ENCODE peak calls at places on chromosomes 11 and 22, in six cellular contexts. C, K, N, W, S and Z are unnamed samples.

GRCh38 chr11:130725417-130726233 is 190.7 kb downstream of the SNX19 start:
- DNase-seq in W (peak), K (no peak), C (peak), S (no peak), N (no peak), Z (no peak)

GRCh38 chr11:122085264-122085663 is 30.8 kb downstream of the BLID start:
- DNase-seq in C (peak), S (no peak), N (no peak), K (no peak), W (peak), Z (no peak)

GRCh38 chr11:81907996-81908395 is 825.7 kb downstream of the FAM181B start:
- DNase-seq in W (no peak), K (no peak), S (no peak), N (no peak), C (no peak), Z (no peak)

GRCh38 chr11:64340671-64341335 is 799 bp downstream of the CCDC88B start:
- DNase-seq in W (no peak), S (peak), N (peak), C (no peak), K (peak), Z (no peak)

GRCh38 chr22:40512426-40513136 is 123.9 kb downstream of the MRTFA start:
- DNase-seq in W (peak), K (peak), S (no peak), N (no peak), C (peak), Z (peak)

GRCh38 chr11:32198053-32198452 is 107.2 kb downstream of the RCN1 start:
- DNase-seq in C (no peak), K (peak), W (no peak), S (no peak), N (no peak), Z (no peak)

GRCh38 chr11:93591247-93591898 is 48.2 kb upstream of the SMCO4 start:
- DNase-seq in S (no peak), W (peak), N (no peak), K (peak), C (peak), Z (peak)

GRCh38 chr22:46149998-46150549 is at the start of gene PPARA:
- DNase-seq in N (peak), S (peak), C (peak), W (peak), K (peak), Z (peak)

GRCh38 chr11:86919557-86920210 is 35.5 kb downstream of the FZD4 start:
- DNase-seq in N (peak), C (peak), K (peak), S (peak), W (peak), Z (peak)

GRCh38 chr11:3162410-3163240 is 2.5 kb downstream of the OSBPL5 start:
- DNase-seq in C (no peak), W (no peak), K (no peak), N (no peak), S (no peak), Z (no peak)

GRCh38 chr22:49996532-49997220 is 15.9 kb downstream of the IL17REL start:
- DNase-seq in W (no peak), S (no peak), K (no peak), N (no peak), C (no peak), Z (no peak)

GRCh38 chr11:71568707-71569349 is 3.5 kb downstream of the KRTAP5-10 start:
- DNase-seq in N (no peak), W (no peak), C (no peak), K (no peak), S (no peak), Z (no peak)

GRCh38 chr11:95716266-95716665 is 73.3 kb downstream of the FAM76B start:
- DNase-seq in C (no peak), K (no peak), N (no peak), W (no peak), S (no peak), Z (no peak)

GRCh38 chr11:128417607-128418324 is 169.6 kb downstream of the ETS1 start:
- DNase-seq in S (no peak), K (no peak), N (no peak), W (peak), C (peak), Z (no peak)

GRCh38 chr11:112279901-112280267 is 19.2 kb upstream of the PLET1 start:
- DNase-seq in S (peak), N (peak), K (peak), C (peak), W (peak), Z (peak)

GRCh38 chr22:20948450-20948849 is 18.6 kb upstream of the AIFM3 start:
- DNase-seq in C (no peak), W (no peak), N (no peak), S (no peak), K (no peak), Z (no peak)

GRCh38 chr11:64752106-64752970 is 7.4 kb downstream of the PYGM start:
- DNase-seq in K (no peak), S (no peak), C (no peak), W (no peak), N (no peak), Z (no peak)

GRCh38 chr22:35301370-35301874 is 1.7 kb downstream of the TOM1 start:
- DNase-seq in S (no peak), W (peak), N (no peak), K (peak), C (peak), Z (peak)

GRCh38 chr11:131910491-131911387 is 540.3 kb downstream of the NTM start:
- DNase-seq in N (peak), S (peak), C (peak), W (peak), K (peak), Z (no peak)

GRCh38 chr11:114185436-114185835 is 110.8 kb upstream of the NNMT start:
- DNase-seq in K (no peak), W (no peak), N (no peak), S (no peak), C (no peak), Z (no peak)

GRCh38 chr22:33932997-33933396 is 12.7 kb upstream of the LARGE1 start:
- DNase-seq in K (no peak), S (no peak), N (no peak), W (no peak), C (no peak), Z (no peak)

GRCh38 chr11:71301046-71301857 is 48.9 kb upstream of the SHANK2 start:
- DNase-seq in W (no peak), S (no peak), K (no peak), C (no peak), N (peak), Z (no peak)

GRCh38 chr11:8070417-8071101 is 10.5 kb upstream of the TUB start:
- DNase-seq in S (no peak), C (peak), W (peak), N (no peak), K (no peak), Z (no peak)

GRCh38 chr22:36331306-36331911 is 56.4 kb downstream of the MYH9 start:
- DNase-seq in K (peak), C (peak), S (no peak), N (peak), W (peak), Z (peak)

GRCh38 chr22:49951001-49951677 is 9.4 kb upstream of the PIM3 start:
- DNase-seq in W (no peak), S (no peak), N (peak), K (no peak), C (peak), Z (peak)

GRCh38 chr11:69300124-69301032 is 6.4 kb downstream of the MYEOV start:
- DNase-seq in C (peak), W (peak), N (no peak), S (no peak), K (no peak), Z (no peak)

GRCh38 chr11:71086687-71087258 is 165.6 kb downstream of the SHANK2 start:
- DNase-seq in S (peak), W (peak), N (peak), K (peak), C (peak), Z (peak)

GRCh38 chr22:48333816-48334735 is 1493.6 kb downstream of the BRD1 start:
- DNase-seq in K (no peak), N (no peak), S (no peak), W (no peak), C (no peak), Z (no peak)

GRCh38 chr22:46968359-46968740 is 205.9 kb downstream of the TBC1D22A start:
- DNase-seq in W (no peak), N (no peak), K (no peak), S (no peak), C (no peak), Z (no peak)

GRCh38 chr22:46060292-46061123 is 83.5 kb upstream of the WNT7B start:
- DNase-seq in W (no peak), K (no peak), C (no peak), N (no peak), S (no peak), Z (no peak)

GRCh38 chr11:118052581-118053206 is 24.2 kb upstream of the TMPRSS4 start:
- DNase-seq in S (no peak), W (no peak), N (no peak), C (no peak), K (no peak), Z (no peak)

GRCh38 chr22:33921576-33922181 is 1.4 kb upstream of the LARGE1 start:
- DNase-seq in S (peak), C (peak), N (peak), K (peak), W (peak), Z (no peak)

GRCh38 chr22:50314455-50315288 is 7.2 kb upstream of the PLXNB2 start:
- DNase-seq in S (no peak), C (no peak), N (peak), W (no peak), K (no peak), Z (no peak)

GRCh38 chr11:94544832-94545640 is 1.3 kb downstream of the FUT4 start:
- DNase-seq in N (peak), W (peak), C (no peak), S (peak), K (peak), Z (peak)

GRCh38 chr11:104965735-104966134 is 2.6 kb downstream of the CASP4 start:
- DNase-seq in W (no peak), C (no peak), S (no peak), K (no peak), N (no peak), Z (peak)

GRCh38 chr11:112734207-112734606 is 227.0 kb upstream of the NCAM1 start:
- DNase-seq in S (peak), K (peak), C (peak), W (peak), N (peak), Z (peak)

GRCh38 chr11:72483412-72484186 is 49.3 kb upstream of the CLPB start:
- DNase-seq in K (no peak), S (no peak), C (peak), W (peak), N (no peak), Z (peak)

GRCh38 chr11:115778928-115779650 is 274.9 kb upstream of the CADM1 start:
- DNase-seq in S (no peak), W (no peak), C (peak), K (peak), N (no peak), Z (no peak)

GRCh38 chr11:17477361-17477760 is 716 bp upstream of the ABCC8 start:
- DNase-seq in S (no peak), C (no peak), K (no peak), N (no peak), W (no peak), Z (no peak)
- H4K8ac ChIP-seq in S (no peak), C (no peak), K (no peak), N (no peak), W (no peak), Z (no peak)

GRCh38 chr11:126959700-126960099 is 40.9 kb downstream of the KIRREL3 start:
- DNase-seq in K (no peak), S (no peak), C (no peak), N (no peak), W (no peak), Z (no peak)
- H3K9ac ChIP-seq in K (no peak), S (no peak), C (no peak), N (no peak), W (no peak), Z (no peak)

GRCh38 chr22:27745809-27746208 is 55.7 kb downstream of the MN1 start:
- DNase-seq in N (no peak), W (no peak), K (no peak), C (no peak), S (no peak), Z (no peak)

GRCh38 chr22:27748355-27749168 is 53.0 kb downstream of the MN1 start:
- DNase-seq in K (peak), N (peak), C (peak), S (peak), W (peak), Z (no peak)

GRCh38 chr22:27749597-27750225 is 51.8 kb downstream of the MN1 start:
- DNase-seq in S (no peak), N (peak), C (peak), K (peak), W (peak), Z (no peak)

GRCh38 chr22:27746918-27747317 is 54.6 kb downstream of the MN1 start:
- DNase-seq in K (no peak), N (no peak), W (no peak), S (no peak), C (no peak), Z (no peak)

DNA sequence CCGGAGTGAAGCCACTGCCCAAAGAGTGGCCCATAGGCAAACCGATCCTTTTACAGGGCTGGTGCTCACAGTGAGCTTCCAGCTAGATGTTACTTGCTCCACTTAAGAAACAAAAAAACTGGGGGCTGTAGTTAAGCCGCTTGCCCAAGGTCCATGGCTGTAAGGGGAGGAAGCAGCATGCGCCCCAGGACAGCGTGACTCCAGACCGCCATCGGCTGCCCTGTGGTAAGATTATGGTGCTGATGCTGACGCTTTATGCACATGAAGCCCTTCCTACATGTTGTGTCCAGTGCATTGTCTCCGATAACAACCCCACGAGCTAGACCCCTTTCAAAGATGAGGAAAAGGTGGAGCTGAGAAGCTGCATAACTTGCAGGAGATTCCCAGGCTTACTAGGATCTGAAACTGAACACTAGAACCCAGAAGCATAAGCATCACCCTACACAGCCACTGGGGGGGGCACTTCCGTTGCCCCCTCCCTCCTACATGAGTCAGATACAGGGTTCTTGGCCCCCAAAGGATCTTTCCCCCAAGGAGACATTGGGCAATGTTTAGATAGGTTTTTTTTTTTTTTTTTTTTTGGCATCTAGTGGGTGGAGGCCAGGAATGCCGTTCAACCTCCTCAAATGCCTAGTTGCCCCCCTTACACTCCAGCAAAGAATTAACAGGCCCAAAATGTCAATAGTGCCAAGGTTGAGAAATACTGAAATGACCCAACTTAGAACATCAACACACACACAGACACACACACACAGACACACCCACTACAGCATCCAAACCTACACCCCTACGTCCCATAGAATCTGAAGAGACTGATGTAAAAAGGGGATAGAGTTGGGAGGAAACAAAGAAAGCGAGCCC is 53.9 kb downstream of the MN1 start:
- DNase-seq in S (no peak), K (peak), W (no peak), N (no peak), C (no peak), Z (no peak)
- H4K8ac ChIP-seq in S (no peak), K (no peak), W (no peak), N (no peak), C (no peak), Z (no peak)

GRCh38 chr11:60328460-60328859 is 1.4 kb downstream of the MS4A6E start:
- DNase-seq in C (no peak), N (no peak), S (no peak), W (no peak), K (no peak), Z (no peak)
- H3K9ac ChIP-seq in C (no peak), N (no peak), S (no peak), W (no peak), K (no peak), Z (no peak)

GRCh38 chr11:124982043-124982442 is 28.0 kb downstream of the CCDC15 start:
- DNase-seq in K (no peak), S (no peak), W (no peak), C (no peak), N (no peak), Z (no peak)

GRCh38 chr11:124983674-124984511 is 29.9 kb downstream of the CCDC15 start:
- DNase-seq in K (peak), C (no peak), W (no peak), S (no peak), N (peak), Z (no peak)

GRCh38 chr11:124988063-124988462 is 34.1 kb downstream of the CCDC15 start:
- DNase-seq in K (no peak), N (no peak), W (no peak), C (no peak), S (no peak), Z (no peak)

GRCh38 chr11:124987096-124987495 is 33.1 kb downstream of the CCDC15 start:
- DNase-seq in K (peak), S (no peak), N (no peak), C (no peak), W (no peak), Z (no peak)

GRCh38 chr11:124984512-124984854 is 30.5 kb downstream of the CCDC15 start:
- DNase-seq in K (no peak), S (no peak), C (no peak), W (no peak), N (no peak), Z (no peak)
- H4K8ac ChIP-seq in K (no peak), S (no peak), C (no peak), W (no peak), N (no peak), Z (no peak)

GRCh38 chr11:107859459-107860239 is 1.1 kb upstream of the SLC35F2 start:
- DNase-seq in N (peak), S (no peak), K (no peak), C (no peak), W (peak), Z (peak)
- H3K9ac ChIP-seq in N (peak), S (no peak), K (peak), C (no peak), W (peak), Z (no peak)

GRCh38 chr11:1838426-1839131 is at the start of gene TNNI2:
- DNase-seq in W (no peak), S (no peak), K (no peak), C (no peak), N (no peak), Z (no peak)
- H4K8ac ChIP-seq in W (peak), S (no peak), K (no peak), C (no peak), N (no peak), Z (no peak)